ENCODE peak calls at places on chromosomes 4 and X, in five cellular contexts. L is BJ; S is NCI-H1092 treated with DMSO at 0.1 percent for 48 hours; I is stimulated activated CD8-positive, alpha-beta memory T cell treated with anti-CD3 and anti-CD28 coated beads, Interleukin-7, amount 100 ng/mL, for 24 hours; R is T-cell. N is an unnamed sample.

GRCh38 chr4:156889616-156890594 is 81.7 kb downstream of the PDGFC start:
- DNase-seq in L (peak; percentile 28), S (no peak), I (no peak), R (no peak), N (peak; percentile 26)

GRCh38 chr4:154998284-154998683 is 210.2 kb upstream of the NPY2R start:
- DNase-seq in L (no peak), S (no peak), I (no peak), R (no peak), N (no peak)

GRCh38 chr4:158259955-158260575 is 49.8 kb downstream of the TMEM144 start:
- DNase-seq in L (no peak), S (no peak), I (no peak), R (no peak), N (no peak)

GRCh38 chr4:163462556-163462955 is 11.0 kb downstream of the TKTL2 start:
- DNase-seq in L (no peak), S (no peak), I (no peak), R (no peak), N (no peak)

GRCh38 chr4:152935661-152936445 is at the start of gene FHDC1:
- DNase-seq in L (no peak), S (peak; percentile 63), I (no peak), R (no peak), N (peak; percentile 80)

GRCh38 chrX:129925305-129926092 is 19.5 kb downstream of the UTP14A start:
- DNase-seq in L (peak; percentile 32), S (peak; percentile 39), I (no peak), R (peak; percentile 49), N (peak; percentile 73)

GRCh38 chrX:77785400-77785745 is 643 bp downstream of the ATRX start:
- DNase-seq in L (no peak), S (peak; percentile 46), I (no peak), R (no peak), N (peak; percentile 5)

GRCh38 chr4:150647008-150647407 is 65.1 kb downstream of the MAB21L2 start:
- DNase-seq in L (no peak), S (no peak), I (no peak), R (no peak), N (no peak)

GRCh38 chrX:41781500-41781899 is 57.5 kb downstream of the GPR82 start:
- DNase-seq in L (no peak), S (peak; percentile 25), I (no peak), R (no peak), N (peak; percentile 18)

GRCh38 chr4:53476232-53477037 is 99.0 kb downstream of the FIP1L1 start:
- DNase-seq in L (peak; percentile 99), S (no peak), I (no peak), R (no peak), N (no peak)

GRCh38 chrX:1551959-1552546 is 15.1 kb upstream of the P2RY8 start:
- DNase-seq in L (no peak), S (no peak), I (no peak), R (no peak), N (no peak)

GRCh38 chrX:11944486-11944885 is 186.4 kb downstream of the MSL3 start:
- DNase-seq in L (no peak), S (peak; percentile 50), I (no peak), R (no peak), N (peak; percentile 66)

GRCh38 chrX:153632612-153632980 is 14.4 kb upstream of the DUSP9 start:
- DNase-seq in L (no peak), S (no peak), I (no peak), R (no peak), N (no peak)

GRCh38 chr4:7964890-7965662 is 25.4 kb upstream of the AFAP1 start:
- DNase-seq in L (no peak), S (no peak), I (no peak), R (peak; percentile 59), N (peak; percentile 76)

GRCh38 chrX:21479695-21480280 is 105.6 kb downstream of the CNKSR2 start:
- DNase-seq in L (peak; percentile 4), S (peak; percentile 65), I (no peak), R (peak; percentile 0), N (peak; percentile 11)

GRCh38 chr4:182752158-182752910 is 164.9 kb downstream of the DCTD start:
- DNase-seq in L (peak; percentile 69), S (no peak), I (no peak), R (no peak), N (no peak)

GRCh38 chrX:36908801-36909403 is 99.3 kb upstream of the FAM47C start:
- DNase-seq in L (no peak), S (peak; percentile 7), I (no peak), R (no peak), N (no peak)

GRCh38 chrX:85977218-85977617 is 70.1 kb downstream of the CHM start:
- DNase-seq in L (no peak), S (no peak), I (no peak), R (no peak), N (no peak)

GRCh38 chr4:161291222-161291621 is 872.6 kb downstream of the FSTL5 start:
- DNase-seq in L (no peak), S (no peak), I (no peak), R (no peak), N (no peak)

GRCh38 chr4:147182041-147182440 is 236.4 kb upstream of the TTC29 start:
- DNase-seq in L (no peak), S (no peak), I (no peak), R (no peak), N (no peak)

GRCh38 chr4:150337709-150338108 is 244.2 kb upstream of the MAB21L2 start:
- DNase-seq in L (peak; percentile 78), S (no peak), I (no peak), R (no peak), N (no peak)

GRCh38 chrX:23888887-23889501 is 18.7 kb downstream of the APOO start:
- DNase-seq in L (no peak), S (no peak), I (no peak), R (no peak), N (no peak)

GRCh38 chr4:7424553-7425111 is 10.1 kb downstream of the PSAPL1 start:
- DNase-seq in L (no peak), S (no peak), I (no peak), R (no peak), N (no peak)

GRCh38 chr4:177573487-177573886 is 131.2 kb upstream of the AGA start:
- DNase-seq in L (peak; percentile 31), S (no peak), I (no peak), R (no peak), N (no peak)

GRCh38 chr4:153530284-153530995 is 64.3 kb downstream of the TMEM131L start:
- DNase-seq in L (no peak), S (no peak), I (no peak), R (no peak), N (no peak)

GRCh38 chrX:120560405-120560841 is 339 bp downstream of the CUL4B start:
- DNase-seq in L (no peak), S (peak; percentile 75), I (peak; percentile 16), R (peak; percentile 23), N (peak; percentile 18)

GRCh38 chr4:176387571-176387970 is 67.8 kb downstream of the SPCS3 start:
- DNase-seq in L (no peak), S (no peak), I (no peak), R (no peak), N (no peak)

GRCh38 chrX:47217121-47217851 is 1.2 kb upstream of the CDK16 start:
- DNase-seq in L (no peak), S (peak; percentile 68), I (no peak), R (no peak), N (no peak)

GRCh38 chr4:164293181-164293580 is 460.8 kb upstream of the SMIM31 start:
- DNase-seq in L (no peak), S (no peak), I (no peak), R (no peak), N (no peak)

GRCh38 chrX:136711147-136711546 is 63.2 kb downstream of the CD40LG start:
- DNase-seq in L (no peak), S (peak; percentile 17), I (no peak), R (no peak), N (peak; percentile 45)

GRCh38 chr4:7806080-7806630 is 133.5 kb downstream of the AFAP1 start:
- DNase-seq in L (no peak), S (no peak), I (no peak), R (no peak), N (no peak)

GRCh38 chr4:135840781-135841180 is 1639.2 kb upstream of the PABPC4L start:
- DNase-seq in L (no peak), S (no peak), I (no peak), R (no peak), N (no peak)

GRCh38 chr4:54659213-54660144 is 1.7 kb downstream of the KIT start:
- DNase-seq in L (no peak), S (peak; percentile 36), I (no peak), R (no peak), N (peak; percentile 8)

GRCh38 chr4:150259861-150260567 is 181.8 kb downstream of the DCLK2 start:
- DNase-seq in L (no peak), S (no peak), I (no peak), R (no peak), N (no peak)

N was measured in Calu3.